ENCODE peak calls at places on chromosome 9, in four cellular contexts. H is breast epithelium, Q is tibial nerve, D is sigmoid colon. N is an unnamed sample.
A peak's percentile ranks its signal among the peaks of the same experiment; 100 is the strongest.

GRCh38 chr9:122379340-122379739 is 8.5 kb downstream of the PTGS1 start:
- DNase-seq in H (no peak), D (no peak), Q (no peak), N (no peak)

GRCh38 chr9:119050281-119050680 is 319.0 kb downstream of the BRINP1 start:
- DNase-seq in Q (no peak), H (no peak), D (no peak), N (no peak)

GRCh38 chr9:37926737-37927590 is 23.0 kb upstream of the SLC25A51 start:
- DNase-seq in D (no peak), H (no peak), Q (no peak), N (no peak)

GRCh38 chr9:121992571-121993212 is 100.4 kb downstream of the TTLL11 start:
- DNase-seq in Q (peak; percentile 56), H (peak; percentile 69), D (peak; percentile 85), N (no peak)

GRCh38 chr9:105079457-105079856 is 151.5 kb upstream of the ABCA1 start:
- DNase-seq in H (no peak), D (no peak), Q (no peak), N (no peak)

GRCh38 chr9:99127372-99128132 is 22.6 kb downstream of the TGFBR1 start:
- DNase-seq in H (no peak), Q (no peak), D (no peak), N (no peak)

GRCh38 chr9:129333961-129334743 is 156.1 kb upstream of the IER5L start:
- DNase-seq in H (peak; percentile 94), Q (peak; percentile 74), D (peak; percentile 96), N (peak; percentile 94)

GRCh38 chr9:72932669-72933068 is 20.2 kb downstream of the ALDH1A1 start:
- DNase-seq in D (no peak), H (no peak), Q (no peak), N (no peak)

GRCh38 chr9:93974151-93974550 is 19.0 kb upstream of the BARX1 start:
- DNase-seq in Q (no peak), D (no peak), H (no peak), N (no peak)

GRCh38 chr9:17802249-17802857 is 223.5 kb downstream of the SH3GL2 start:
- DNase-seq in Q (no peak), H (no peak), D (no peak), N (no peak)
- TF ChIP-seq CTCF in Q (peak; percentile 21), H (no peak), D (no peak), N (no peak)

GRCh38 chr9:128073260-128073886 is 5.3 kb downstream of the SLC25A25 start:
- DNase-seq in D (no peak), H (no peak), Q (no peak), N (no peak)
- H3K4me1 ChIP-seq in D (peaks cover 68% of the 10 kb centered on the region), H (peaks cover 26% of the 10 kb centered on the region), Q (peaks cover 83% of the 10 kb centered on the region), N (peaks cover 73% of the 10 kb centered on the region)

DNA sequence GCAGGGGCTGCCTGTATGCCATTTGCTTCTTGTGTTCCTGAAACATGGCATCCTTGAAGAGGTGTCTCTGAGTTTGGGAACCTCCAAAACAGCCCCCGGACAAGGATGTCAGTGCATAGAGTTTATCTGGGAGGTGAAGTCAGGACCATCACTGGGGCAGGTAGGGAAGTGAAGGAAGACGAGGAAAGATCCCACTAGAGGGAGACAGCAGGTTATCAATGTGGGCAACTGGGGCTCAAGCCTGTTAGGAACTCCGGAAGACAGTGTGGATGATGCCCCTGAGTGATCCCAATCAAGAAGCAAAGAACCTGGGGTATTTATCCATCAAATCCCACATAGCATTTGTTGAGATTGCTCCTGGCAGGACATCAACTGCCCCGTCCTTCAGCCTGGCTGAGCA is 233.1 kb downstream of the AGTPBP1 start:
- DNase-seq in H (no peak), Q (no peak), D (no peak), N (no peak)
- TF ChIP-seq CTCF in H (no peak), Q (no peak), D (no peak), N (no peak)

GRCh38 chr9:33157960-33158359 is 9.2 kb downstream of the B4GALT1 start:
- DNase-seq in H (no peak), Q (no peak), D (no peak), N (no peak)
- H3K4me1 ChIP-seq in H (peaks cover 63% of the 10 kb centered on the region), Q (peaks cover 88% of the 10 kb centered on the region), D (peaks cover 70% of the 10 kb centered on the region), N (peaks cover 100% of the 10 kb centered on the region)

N was measured in spleen.